ENCODE peak calls at places on chromosomes 6 and 20, in six cellular contexts. Z, W, T, L, E and O are unnamed samples.

GRCh38 chr6:143098054-143098673 is 37.5 kb downstream of the AIG1 start:
- DNase-seq in Z (no peak), W (no peak), T (no peak), L (no peak), E (no peak), O (no peak)

GRCh38 chr6:139519571-139520031 is 145.2 kb upstream of the CITED2 start:
- DNase-seq in Z (no peak), W (no peak), T (no peak), L (no peak), E (peak), O (peak)

GRCh38 chr20:8131598-8132014 is 460 bp upstream of the PLCB1 start:
- DNase-seq in Z (no peak), W (no peak), T (no peak), L (no peak), E (no peak), O (no peak)

GRCh38 chr6:144639654-144640053 is 354.5 kb downstream of the UTRN start:
- DNase-seq in Z (no peak), W (no peak), T (no peak), L (no peak), E (no peak), O (no peak)

GRCh38 chr6:151674578-151674977 is 132.9 kb upstream of the ESR1 start:
- DNase-seq in Z (no peak), W (no peak), T (no peak), L (no peak), E (no peak), O (no peak)

GRCh38 chr20:9775176-9775575 is 63.7 kb downstream of the PAK5 start:
- DNase-seq in Z (no peak), W (no peak), T (no peak), L (no peak), E (no peak), O (no peak)

GRCh38 chr6:158519761-158520160 is 40.1 kb upstream of the TMEM181 start:
- DNase-seq in Z (no peak), W (no peak), T (no peak), L (no peak), E (no peak), O (no peak)

GRCh38 chr20:47765715-47766594 is 19.3 kb downstream of the SULF2 start:
- DNase-seq in Z (no peak), W (no peak), T (no peak), L (no peak), E (peak), O (no peak)

GRCh38 chr20:25321991-25322390 is 68.6 kb downstream of the ABHD12 start:
- DNase-seq in Z (no peak), W (no peak), T (no peak), L (no peak), E (no peak), O (no peak)

GRCh38 chr20:62539646-62540045 is 63.9 kb upstream of the GATA5 start:
- DNase-seq in Z (no peak), W (no peak), T (no peak), L (no peak), E (no peak), O (no peak)

GRCh38 chr20:22582960-22583772 is 1.2 kb downstream of the FOXA2 start:
- DNase-seq in Z (no peak), W (no peak), T (no peak), L (no peak), E (no peak), O (no peak)

GRCh38 chr6:72824833-72825232 is 203.0 kb downstream of the KCNQ5 start:
- DNase-seq in Z (no peak), W (no peak), T (no peak), L (peak), E (peak), O (no peak)

GRCh38 chr6:6998194-6998569 is 109.6 kb upstream of the RREB1 start:
- DNase-seq in Z (no peak), W (no peak), T (no peak), L (no peak), E (no peak), O (no peak)

GRCh38 chr6:12039540-12040459 is 27.7 kb downstream of the HIVEP1 start:
- DNase-seq in Z (no peak), W (no peak), T (no peak), L (no peak), E (no peak), O (no peak)

GRCh38 chr6:134517145-134517658 is 199.3 kb upstream of the SGK1 start:
- DNase-seq in Z (no peak), W (no peak), T (peak), L (no peak), E (peak), O (peak)

GRCh38 chr6:32491703-32492102 is 38.4 kb downstream of the HLA-DRB5 start:
- DNase-seq in Z (no peak), W (no peak), T (no peak), L (no peak), E (no peak), O (no peak)

GRCh38 chr6:31972709-31973350 is 892 bp upstream of the DXO start:
- DNase-seq in Z (no peak), W (no peak), T (no peak), L (no peak), E (peak), O (peak)

GRCh38 chr20:25324412-25324811 is 66.2 kb downstream of the ABHD12 start:
- DNase-seq in Z (no peak), W (no peak), T (no peak), L (no peak), E (no peak), O (no peak)

GRCh38 chr20:44475694-44476560 is at the start of gene TTPAL:
- DNase-seq in Z (peak), W (peak), T (no peak), L (peak), E (peak), O (peak)

GRCh38 chr20:31918471-31919105 is 33.3 kb downstream of the PDRG1 start:
- DNase-seq in Z (no peak), W (no peak), T (no peak), L (no peak), E (no peak), O (no peak)

GRCh38 chr20:44384423-44385027 is 29.0 kb downstream of the HNF4A start:
- DNase-seq in Z (peak), W (peak), T (peak), L (peak), E (peak), O (peak)

GRCh38 chr20:46402236-46402886 is 4.1 kb downstream of the ELMO2 start:
- DNase-seq in Z (no peak), W (no peak), T (peak), L (no peak), E (peak), O (no peak)

GRCh38 chr20:49666906-49667305 is 46.8 kb downstream of the B4GALT5 start:
- DNase-seq in Z (no peak), W (no peak), T (no peak), L (no peak), E (no peak), O (no peak)